ENCODE peak calls at places on chromosomes 12 and 14, in nine cellular contexts. One of them, this sample, is unnamed.

GRCh38 chr12:132205271-132206092 is 61.2 kb downstream of the NOC4L start:
- DNase-seq in sigmoid colon: no peak
- DNase-seq in substantia nigra: no peak
- DNase-seq in SW 1271: no peak
- DNase-seq in HCEC 1CT: no peak
- DNase-seq in RWPE1: no peak
- DNase-seq in osteocyte: no peak
- DNase-seq in astrocyte of the spinal cord: no peak
- DNase-seq in ovary: no peak
- DNase-seq in this sample: no peak

GRCh38 chr12:129404556-129404955 is 499.3 kb downstream of the TMEM132D start:
- DNase-seq in sigmoid colon: no peak
- DNase-seq in substantia nigra: no peak
- DNase-seq in SW 1271: no peak
- DNase-seq in HCEC 1CT: no peak
- DNase-seq in RWPE1: no peak
- DNase-seq in osteocyte: no peak
- DNase-seq in astrocyte of the spinal cord: no peak
- DNase-seq in ovary: no peak
- DNase-seq in this sample: no peak

GRCh38 chr12:27822076-27822712 is 42.2 kb upstream of the MANSC4 start:
- DNase-seq in sigmoid colon: no peak
- DNase-seq in substantia nigra: no peak
- DNase-seq in SW 1271: peak
- DNase-seq in HCEC 1CT: peak
- DNase-seq in RWPE1: peak
- DNase-seq in osteocyte: no peak
- DNase-seq in astrocyte of the spinal cord: peak
- DNase-seq in ovary: no peak
- DNase-seq in this sample: peak

GRCh38 chr12:104406164-104406563 is 50.6 kb upstream of the CHST11 start:
- DNase-seq in sigmoid colon: no peak
- DNase-seq in substantia nigra: no peak
- DNase-seq in SW 1271: no peak
- DNase-seq in HCEC 1CT: no peak
- DNase-seq in RWPE1: no peak
- DNase-seq in osteocyte: no peak
- DNase-seq in astrocyte of the spinal cord: no peak
- DNase-seq in ovary: no peak
- DNase-seq in this sample: no peak

GRCh38 chr12:55940065-55940732 is 9.2 kb downstream of the DGKA start:
- DNase-seq in sigmoid colon: peak
- DNase-seq in substantia nigra: peak
- DNase-seq in SW 1271: peak
- DNase-seq in HCEC 1CT: peak
- DNase-seq in RWPE1: peak
- DNase-seq in osteocyte: peak
- DNase-seq in astrocyte of the spinal cord: peak
- DNase-seq in ovary: peak
- DNase-seq in this sample: peak

GRCh38 chr12:127539499-127539898 is 727.5 kb upstream of the TMEM132C start:
- DNase-seq in sigmoid colon: no peak
- DNase-seq in substantia nigra: no peak
- DNase-seq in SW 1271: no peak
- DNase-seq in HCEC 1CT: no peak
- DNase-seq in RWPE1: no peak
- DNase-seq in osteocyte: no peak
- DNase-seq in astrocyte of the spinal cord: no peak
- DNase-seq in ovary: no peak
- DNase-seq in this sample: no peak

GRCh38 chr14:99595524-99595923 is 8.5 kb downstream of the CCDC85C start:
- DNase-seq in sigmoid colon: no peak
- DNase-seq in substantia nigra: no peak
- DNase-seq in SW 1271: no peak
- DNase-seq in HCEC 1CT: no peak
- DNase-seq in RWPE1: no peak
- DNase-seq in osteocyte: no peak
- DNase-seq in astrocyte of the spinal cord: no peak
- DNase-seq in ovary: no peak
- DNase-seq in this sample: no peak

GRCh38 chr12:84502907-84503787 is 409.5 kb downstream of the SLC6A15 start:
- DNase-seq in sigmoid colon: no peak
- DNase-seq in substantia nigra: peak
- DNase-seq in SW 1271: peak
- DNase-seq in HCEC 1CT: peak
- DNase-seq in RWPE1: peak
- DNase-seq in osteocyte: no peak
- DNase-seq in astrocyte of the spinal cord: peak
- DNase-seq in ovary: no peak
- DNase-seq in this sample: peak

GRCh38 chr14:23095196-23096108 is at the start of gene C14orf119:
- DNase-seq in sigmoid colon: peak
- DNase-seq in substantia nigra: no peak
- DNase-seq in SW 1271: no peak
- DNase-seq in HCEC 1CT: peak
- DNase-seq in RWPE1: peak
- DNase-seq in osteocyte: peak
- DNase-seq in astrocyte of the spinal cord: peak
- DNase-seq in ovary: peak
- DNase-seq in this sample: peak